ENCODE peak calls at places on chromosome 22, in nine cellular contexts. X is GM10248, H is cardiac muscle cell, N is testis, E is left ventricle myocardium inferior, D is AG10803, Y is IMR-90, C is psoas muscle, L is adrenal gland. S is an unnamed sample.
A peak's percentile ranks its signal among the peaks of the same experiment; 100 is the strongest.

GRCh38 chr22:36977401-36977861 is 41.8 kb downstream of the TST start:
- DNase-seq in E (peak; percentile 48), H (peak; percentile 82), X (peak; percentile 82), Y (peak; percentile 9), D (peak; percentile 25), N (peak; percentile 81), C (peak; percentile 45), L (peak; percentile 65), S (no peak)

GRCh38 chr22:45880732-45881523 is 96.0 kb downstream of the WNT7B start:
- DNase-seq in H (peak; percentile 22), N (no peak), X (no peak), L (no peak), C (no peak), Y (no peak), D (no peak), E (no peak), S (peak; percentile 59)

GRCh38 chr22:50641696-50642607 is 14.0 kb upstream of the ARSA start:
- DNase-seq in L (peak; percentile 41), X (no peak), Y (peak; percentile 32), D (peak; percentile 32), C (no peak), H (peak; percentile 65), E (no peak), N (peak; percentile 48), S (no peak)

GRCh38 chr22:33380789-33381530 is 322.8 kb upstream of the SYN3 start:
- DNase-seq in E (no peak), N (no peak), C (no peak), Y (peak; percentile 95), X (no peak), L (no peak), D (peak; percentile 92), H (no peak), S (no peak)

GRCh38 chr22:42431401-42432019 is 693 bp downstream of the NFAM1 start:
- DNase-seq in N (no peak), Y (no peak), X (no peak), L (no peak), C (no peak), E (no peak), H (no peak), D (no peak), S (no peak)

GRCh38 chr22:27088026-27088425 is 430.6 kb downstream of the MIAT start:
- DNase-seq in L (no peak), X (no peak), H (no peak), D (peak; percentile 93), Y (peak; percentile 39), E (no peak), C (no peak), N (no peak), S (no peak)

GRCh38 chr22:39519681-39520053 is 695 bp upstream of the ATF4 start:
- DNase-seq in X (peak; percentile 50), L (peak; percentile 75), E (peak; percentile 62), C (peak; percentile 64), H (peak; percentile 74), Y (no peak), N (peak; percentile 73), D (peak; percentile 61), S (peak; percentile 61)

GRCh38 chr22:38871360-38872171 is 450 bp downstream of the CBX6 start:
- DNase-seq in N (peak; percentile 35), X (no peak), H (peak; percentile 30), Y (no peak), C (no peak), E (no peak), L (peak; percentile 34), D (peak; percentile 7), S (peak; percentile 68)

GRCh38 chr22:43553451-43554258 is 141.8 kb downstream of the MPPED1 start:
- DNase-seq in H (no peak), Y (no peak), D (no peak), C (no peak), L (no peak), E (no peak), N (no peak), X (no peak), S (peak; percentile 44)

GRCh38 chr22:47189056-47189916 is 426.8 kb downstream of the TBC1D22A start:
- DNase-seq in H (no peak), Y (no peak), X (no peak), C (no peak), N (peak; percentile 10), D (no peak), E (no peak), L (no peak), S (peak; percentile 16)

GRCh38 chr22:35335468-35335867 is 35.8 kb downstream of the TOM1 start:
- DNase-seq in X (no peak), E (no peak), C (no peak), D (no peak), N (no peak), Y (no peak), L (no peak), H (no peak), S (no peak)

GRCh38 chr22:35341090-35341874 is 39.6 kb upstream of the HMOX1 start:
- DNase-seq in X (no peak), N (no peak), C (no peak), Y (no peak), H (no peak), E (no peak), L (no peak), D (no peak), S (no peak)

GRCh38 chr22:35335936-35336781 is 36.5 kb downstream of the TOM1 start:
- DNase-seq in C (no peak), E (peak; percentile 69), D (no peak), Y (no peak), N (peak; percentile 68), X (no peak), H (no peak), L (peak; percentile 92), S (no peak)

GRCh38 chr22:35334010-35334409 is 34.3 kb downstream of the TOM1 start:
- DNase-seq in X (peak; percentile 47), Y (no peak), E (no peak), D (no peak), N (no peak), C (no peak), L (no peak), H (no peak), S (no peak)

GRCh38 chr22:35337932-35338331 is 38.2 kb downstream of the TOM1 start:
- DNase-seq in C (no peak), L (no peak), Y (no peak), X (no peak), E (no peak), D (no peak), N (no peak), H (no peak), S (no peak)
- TF ChIP-seq CTCF in C (no peak), L (no peak), Y (no peak), X (peak; percentile 19), E (no peak), D (no peak), N (no peak), H (no peak), S (no peak)

DNA sequence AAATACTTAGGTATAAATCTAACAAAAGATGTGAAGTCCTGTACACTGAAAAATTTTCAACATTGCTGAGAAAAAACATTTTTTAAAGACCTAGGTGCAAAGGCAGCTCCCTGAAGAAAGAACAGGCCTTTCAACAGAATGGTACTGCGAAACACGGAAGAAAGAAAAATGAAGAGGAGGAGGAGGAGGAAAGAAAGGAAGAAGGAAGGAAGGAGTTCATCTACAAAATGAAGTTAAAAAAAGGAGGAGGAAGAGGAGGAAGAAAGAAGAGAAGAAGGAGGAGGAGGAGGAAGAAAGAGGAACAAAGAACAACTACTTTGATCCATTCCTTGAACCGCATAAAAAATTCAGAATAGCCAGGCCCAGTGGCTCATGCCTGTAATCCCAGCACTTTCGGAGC is 29.5 kb downstream of the DGCR2 start:
- DNase-seq in N (no peak), C (no peak), X (no peak), E (no peak), D (no peak), H (no peak), Y (no peak), L (no peak), S (no peak)
- TF ChIP-seq CTCF in N (no peak), C (no peak), X (no peak), E (no peak), D (no peak), H (no peak), Y (no peak), L (no peak), S (no peak)

GRCh38 chr22:20184501-20185145 is 33.8 kb upstream of the CCDC188 start:
- DNase-seq in X (no peak), Y (no peak), E (no peak), N (no peak), D (no peak), C (no peak), H (no peak), L (no peak), S (no peak)

GRCh38 chr22:20186871-20187546 is 36.2 kb upstream of the CCDC188 start:
- DNase-seq in H (no peak), E (no peak), C (no peak), D (no peak), Y (no peak), L (no peak), N (no peak), X (no peak), S (no peak)

GRCh38 chr22:20185750-20186149 is 34.9 kb upstream of the CCDC188 start:
- DNase-seq in C (no peak), X (no peak), D (no peak), E (no peak), H (no peak), L (no peak), Y (no peak), N (no peak), S (no peak)

GRCh38 chr22:20187777-20188566 is 37.1 kb upstream of the CCDC188 start:
- DNase-seq in D (no peak), Y (no peak), L (no peak), H (no peak), C (no peak), X (no peak), N (no peak), E (no peak), S (no peak)

GRCh38 chr22:20186183-20186870 is 35.5 kb upstream of the CCDC188 start:
- DNase-seq in H (no peak), E (no peak), X (no peak), D (no peak), C (no peak), Y (no peak), L (no peak), N (no peak), S (no peak)
- TF ChIP-seq CTCF in H (peak; percentile 7), E (no peak), X (no peak), D (no peak), C (no peak), Y (peak; percentile 15), L (no peak), N (no peak), S (no peak)

GRCh38 chr22:31492151-31492550 is 2.5 kb upstream of the EIF4ENIF1 start:
- DNase-seq in L (no peak), Y (no peak), E (no peak), N (no peak), H (no peak), D (no peak), C (no peak), X (no peak), S (no peak)

GRCh38 chr22:31497148-31497938 is 1.0 kb downstream of the SFI1 start:
- DNase-seq in E (no peak), X (no peak), D (no peak), C (no peak), N (no peak), Y (no peak), L (no peak), H (no peak), S (no peak)

GRCh38 chr22:31496735-31497146 is 405 bp downstream of the SFI1 start:
- DNase-seq in E (no peak), H (no peak), N (peak; percentile 36), C (peak; percentile 33), Y (no peak), L (peak; percentile 39), D (peak; percentile 6), X (no peak), S (no peak)

GRCh38 chr22:31495343-31495742 is 993 bp upstream of the SFI1 start:
- DNase-seq in C (no peak), N (no peak), D (no peak), H (no peak), Y (no peak), L (no peak), X (no peak), E (no peak), S (no peak)

GRCh38 chr22:31496007-31496734 is at the start of gene SFI1:
- DNase-seq in X (peak; percentile 92), H (peak; percentile 92), E (peak; percentile 93), Y (peak; percentile 87), C (peak; percentile 92), N (peak; percentile 95), D (peak; percentile 86), L (peak; percentile 93), S (peak; percentile 94)
- TF ChIP-seq CTCF in X (peak; percentile 39), H (peak; percentile 41), E (peak; percentile 45), Y (peak; percentile 27), C (peak; percentile 23), N (no peak), D (peak; percentile 23), L (peak; percentile 23), S (peak; percentile 13)